ENCODE peak calls at places on chromosome 13, in nine cellular contexts. T is iPS-NIHi11; R is EL; C is naive thymus-derived CD4-positive, alpha-beta T cell; D is endodermal cell; E is CD14-positive monocyte; S is T-helper 17 cell; Z is body of pancreas; O is fibroblast of the conjunctiva. A is an unnamed sample.

GRCh38 chr13:79226938-79227337 is 179.1 kb downstream of the RBM26 start:
- DNase-seq in D (peak), Z (no peak), T (no peak), O (no peak), E (no peak), R (no peak), C (no peak), S (no peak), A (no peak)

GRCh38 chr13:75803982-75804381 is 167.9 kb downstream of the LMO7 start:
- DNase-seq in S (no peak), Z (no peak), C (no peak), E (no peak), T (no peak), R (no peak), O (no peak), D (no peak), A (no peak)

GRCh38 chr13:36357692-36358091 is 11.5 kb upstream of the SPART start:
- DNase-seq in E (no peak), C (no peak), O (no peak), T (no peak), S (no peak), Z (no peak), R (no peak), D (no peak), A (no peak)

GRCh38 chr13:82506805-82507404 is 1375.4 kb downstream of the SLITRK1 start:
- DNase-seq in D (no peak), S (no peak), O (no peak), R (no peak), T (no peak), Z (no peak), C (no peak), E (no peak), A (no peak)

GRCh38 chr13:95411641-95412040 is 110.4 kb upstream of the ABCC4 start:
- DNase-seq in C (no peak), D (no peak), R (peak), S (no peak), Z (no peak), T (no peak), O (no peak), E (no peak), A (no peak)

GRCh38 chr13:101424381-101425155 is 8.3 kb upstream of the NALCN start:
- DNase-seq in E (no peak), Z (no peak), T (no peak), S (no peak), O (no peak), D (no peak), R (no peak), C (no peak), A (peak)

GRCh38 chr13:60139272-60139671 is 24.5 kb downstream of the DIAPH3 start:
- DNase-seq in C (no peak), O (no peak), E (no peak), D (no peak), Z (no peak), R (peak), T (no peak), S (no peak), A (no peak)

GRCh38 chr13:22517544-22517943 is 663.2 kb upstream of the SGCG start:
- DNase-seq in C (no peak), E (no peak), T (no peak), S (no peak), Z (no peak), O (no peak), R (no peak), D (no peak), A (no peak)

GRCh38 chr13:46905249-46905648 is 8.4 kb upstream of the HTR2A start:
- DNase-seq in R (no peak), E (no peak), T (peak), C (no peak), D (no peak), O (no peak), S (no peak), Z (no peak), A (no peak)

GRCh38 chr13:114054269-114054668 is 78.2 kb downstream of the RASA3 start:
- DNase-seq in T (peak), D (peak), R (no peak), E (no peak), C (no peak), Z (no peak), O (no peak), S (no peak), A (no peak)

GRCh38 chr13:37481005-37481857 is 117.3 kb downstream of the POSTN start:
- DNase-seq in T (no peak), R (no peak), D (no peak), S (no peak), Z (no peak), E (no peak), O (no peak), C (no peak), A (no peak)

GRCh38 chr13:92175330-92175729 is 776.9 kb downstream of the GPC5 start:
- DNase-seq in D (peak), R (peak), Z (no peak), O (peak), T (peak), E (no peak), S (no peak), C (no peak), A (peak)

GRCh38 chr13:72651196-72651595 is 76.2 kb downstream of the MZT1 start:
- DNase-seq in E (no peak), T (peak), D (no peak), C (no peak), O (no peak), R (no peak), Z (no peak), S (no peak), A (no peak)

GRCh38 chr13:110475117-110475516 is 86.4 kb downstream of the RAB20 start:
- DNase-seq in C (no peak), Z (no peak), D (no peak), R (no peak), O (no peak), T (no peak), S (no peak), E (no peak), A (no peak)